ENCODE peak calls at places on chromosome 1, in eight cellular contexts. J, Q, X, N, T, S, W and L are unnamed samples.
A peak's percentile ranks its signal among the peaks of the same experiment; 100 is the strongest.

GRCh38 chr1:235831148-235831547 is 35.6 kb downstream of the LYST start:
- DNase-seq in J (no peak), Q (peak; percentile 37), W (no peak), T (peak; percentile 68), X (no peak), N (no peak), S (no peak), L (no peak)

GRCh38 chr1:54459714-54460113 is 53.5 kb upstream of the SSBP3 start:
- DNase-seq in X (no peak), S (peak; percentile 57), Q (no peak), W (peak; percentile 20), T (no peak), J (no peak), N (peak; percentile 56), L (peak; percentile 53)

GRCh38 chr1:61053281-61053711 is 29.1 kb upstream of the NFIA start:
- DNase-seq in J (no peak), T (no peak), Q (no peak), N (no peak), S (no peak), W (no peak), X (no peak), L (no peak)

GRCh38 chr1:40618108-40618507 is 47.4 kb downstream of the RIMS3 start:
- DNase-seq in N (no peak), Q (no peak), X (no peak), W (no peak), J (no peak), T (no peak), S (no peak), L (no peak)

GRCh38 chr1:156781585-156782186 is 14.4 kb downstream of the PRCC start:
- DNase-seq in W (no peak), T (peak; percentile 52), S (no peak), X (no peak), N (no peak), Q (peak; percentile 42), J (no peak), L (no peak)

GRCh38 chr1:64624859-64625258 is 120.0 kb upstream of the RAVER2 start:
- DNase-seq in S (no peak), X (no peak), Q (no peak), J (no peak), N (peak; percentile 28), W (no peak), T (no peak), L (no peak)

GRCh38 chr1:225845633-225846259 is 35.8 kb downstream of the EPHX1 start:
- DNase-seq in S (peak; percentile 85), T (peak; percentile 90), Q (peak; percentile 23), N (peak; percentile 85), W (peak; percentile 39), J (no peak), X (peak; percentile 86), L (peak; percentile 97)

GRCh38 chr1:117928881-117929339 is 511 bp downstream of the GDAP2 start:
- DNase-seq in W (peak; percentile 45), T (peak; percentile 82), S (peak; percentile 75), N (peak; percentile 64), J (peak; percentile 5), Q (peak; percentile 19), X (peak; percentile 83), L (peak; percentile 60)

GRCh38 chr1:37755290-37755689 is 9.6 kb downstream of the EPHA10 start:
- DNase-seq in Q (peak; percentile 5), N (no peak), X (no peak), W (no peak), J (no peak), T (no peak), S (no peak), L (no peak)

GRCh38 chr1:162357681-162358266 is 18.9 kb downstream of the SPATA46 start:
- DNase-seq in S (peak; percentile 35), N (peak; percentile 60), J (no peak), X (peak; percentile 47), W (no peak), T (peak; percentile 74), Q (no peak), L (peak; percentile 85)

GRCh38 chr1:118960567-118961136 is 27.5 kb downstream of the TBX15 start:
- DNase-seq in N (no peak), T (peak; percentile 96), Q (no peak), W (no peak), J (peak; percentile 80), X (no peak), S (no peak), L (no peak)

GRCh38 chr1:20280906-20281305 is 9.8 kb upstream of the VWA5B1 start:
- DNase-seq in T (no peak), J (no peak), Q (no peak), N (no peak), W (no peak), S (no peak), X (no peak), L (no peak)

GRCh38 chr1:53560572-53561487 is 101.6 kb downstream of the DMRTB1 start:
- DNase-seq in S (peak; percentile 3), W (no peak), Q (no peak), N (peak; percentile 18), J (no peak), X (no peak), T (no peak), L (no peak)

GRCh38 chr1:1421907-1422464 is 910 bp upstream of the ANKRD65 start:
- DNase-seq in Q (no peak), W (no peak), S (no peak), T (no peak), J (no peak), X (no peak), N (peak; percentile 34), L (peak; percentile 69)

GRCh38 chr1:212233321-212233720 is 51.9 kb upstream of the PPP2R5A start:
- DNase-seq in T (no peak), J (no peak), W (no peak), S (no peak), X (no peak), Q (no peak), N (no peak), L (no peak)

GRCh38 chr1:6891781-6892579 is 106.7 kb downstream of the CAMTA1 start:
- DNase-seq in W (no peak), N (no peak), S (no peak), Q (no peak), J (no peak), X (no peak), T (peak; percentile 23), L (no peak)

GRCh38 chr1:228405979-228406265 is 713 bp downstream of the TRIM11 start:
- DNase-seq in X (no peak), S (peak; percentile 29), W (no peak), T (no peak), J (no peak), N (no peak), Q (no peak), L (no peak)

GRCh38 chr1:228405200-228405978 is 1.2 kb downstream of the TRIM11 start:
- DNase-seq in Q (no peak), T (peak; percentile 49), S (no peak), W (no peak), N (no peak), J (no peak), X (no peak), L (no peak)

GRCh38 chr1:228402638-228403025 is 4.0 kb downstream of the TRIM11 start:
- DNase-seq in J (no peak), S (no peak), N (no peak), T (no peak), X (no peak), Q (no peak), W (no peak), L (no peak)

GRCh38 chr1:228403231-228403631 is 3.4 kb downstream of the TRIM11 start:
- DNase-seq in Q (no peak), J (no peak), S (no peak), N (no peak), W (no peak), T (no peak), X (no peak), L (no peak)

DNA sequence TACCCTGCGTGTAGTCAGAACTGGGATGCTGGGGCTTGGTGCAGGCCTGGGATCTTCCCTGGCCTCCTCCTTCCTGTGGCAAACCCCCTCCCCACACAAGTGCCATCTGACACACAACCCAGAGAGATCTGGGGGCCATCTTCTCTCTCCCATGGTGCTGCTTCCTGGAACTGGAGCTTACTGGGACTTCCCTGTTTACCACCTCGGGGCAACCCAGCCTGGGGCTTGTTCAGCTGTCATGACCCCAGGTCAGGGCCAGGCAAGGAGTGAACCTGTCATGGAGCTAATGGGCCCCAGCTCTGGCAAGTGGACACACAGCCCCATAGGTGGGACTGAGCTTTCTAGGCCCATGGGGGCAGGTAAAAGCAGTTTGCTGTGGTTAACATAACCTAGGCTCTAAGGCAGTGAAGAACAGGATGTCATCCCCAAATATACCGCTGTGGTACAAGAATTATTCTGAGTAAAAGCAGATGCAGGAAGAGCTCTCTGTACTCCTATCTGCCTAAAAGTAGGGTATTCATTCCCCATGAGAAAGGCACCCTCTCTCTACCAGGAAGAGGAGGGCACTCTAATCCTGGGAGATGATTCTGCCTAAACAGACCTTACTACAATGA is 2.4 kb downstream of the TRIM11 start:
- DNase-seq in S (no peak), Q (no peak), T (no peak), N (no peak), W (no peak), J (no peak), X (no peak), L (no peak)
- H3K4me3 ChIP-seq in S (peak overlapping the region; percentile 5), Q (no peak overlapping the region), T (peak overlapping the region; percentile 85), N (peak overlapping the region; percentile 100), W (no peak overlapping the region), J (no peak overlapping the region), X (no peak overlapping the region), L (no peak overlapping the region)

GRCh38 chr1:110591956-110592355 is 14.2 kb downstream of the KCNA2 start:
- DNase-seq in S (no peak), Q (no peak), N (no peak), J (no peak), X (no peak), W (no peak), T (no peak), L (no peak)
- H3K27me3 ChIP-seq in S (peaks cover 3% of the 10 kb centered on the region), Q (no peaks in the 10 kb centered on the region), N (peaks cover 5% of the 10 kb centered on the region), J (no peaks in the 10 kb centered on the region), X (no peaks in the 10 kb centered on the region), W (no peaks in the 10 kb centered on the region), T (peaks cover 6% of the 10 kb centered on the region), L (peaks cover 6% of the 10 kb centered on the region)

DNA sequence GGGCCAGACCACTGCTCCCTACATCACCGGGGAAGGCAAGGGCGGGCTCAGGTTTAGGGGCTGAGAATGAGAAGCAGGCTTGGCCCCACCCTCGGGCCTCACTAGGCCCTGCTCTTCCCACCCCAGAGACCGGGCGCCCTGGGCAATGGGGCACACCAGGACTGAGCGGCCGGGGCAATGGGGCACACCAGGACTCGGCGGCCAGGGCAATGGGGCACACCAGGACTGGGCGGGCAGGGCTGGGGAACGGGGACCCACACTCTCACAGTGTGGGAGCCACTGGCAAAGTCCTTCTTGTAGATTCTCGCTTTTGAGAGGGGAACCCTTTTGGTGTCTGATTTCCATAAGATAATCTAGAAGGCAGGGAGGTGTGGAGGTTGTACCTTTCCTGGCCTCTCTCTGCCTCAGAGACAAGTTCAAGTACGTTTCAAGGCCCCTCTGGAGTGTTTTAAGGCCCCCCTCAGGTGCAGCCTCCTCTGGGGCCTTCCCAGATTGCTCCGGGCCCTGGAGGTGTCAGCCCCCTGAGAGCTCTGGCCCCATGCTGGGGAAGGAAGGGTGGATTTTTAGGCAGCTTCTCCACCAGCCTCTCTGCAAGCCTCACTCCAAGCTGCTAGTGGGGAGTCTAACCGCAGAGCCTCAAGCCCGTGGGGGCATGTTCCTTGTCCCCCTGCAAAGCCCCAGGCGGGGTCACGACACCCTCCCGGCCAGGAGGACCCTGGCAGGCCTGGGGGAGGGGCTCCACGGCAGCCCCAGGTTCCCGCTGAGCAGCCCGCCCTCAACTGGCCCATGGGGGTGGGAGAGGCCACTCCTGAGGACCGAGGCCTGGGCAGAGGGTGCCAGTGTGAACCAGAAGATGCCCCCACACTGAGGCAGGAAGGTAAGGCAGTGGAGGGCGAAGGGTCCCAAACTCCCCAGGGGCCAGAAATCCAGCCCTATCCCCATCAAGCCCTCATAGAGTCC is 66.2 kb downstream of the ARHGEF16 start:
- DNase-seq in N (no peak), T (no peak), Q (no peak), W (no peak), S (no peak), J (no peak), X (no peak), L (peak; percentile 69)
- H3K36me3 ChIP-seq in N (no peaks in the 10 kb centered on the region), T (no peaks in the 10 kb centered on the region), Q (no peaks in the 10 kb centered on the region), W (no peaks in the 10 kb centered on the region), S (no peaks in the 10 kb centered on the region), J (peaks cover 46% of the 10 kb centered on the region), X (no peaks in the 10 kb centered on the region), L (no peaks in the 10 kb centered on the region)

GRCh38 chr1:170939476-170939875 is 4.1 kb downstream of the MROH9 start:
- DNase-seq in N (no peak), T (no peak), J (no peak), S (no peak), X (no peak), W (no peak), Q (no peak), L (no peak)
- H3K4me3 ChIP-seq in N (no peak overlapping the region), T (no peak overlapping the region), J (no peak overlapping the region), S (no peak overlapping the region), X (no peak overlapping the region), W (no peak overlapping the region), Q (no peak overlapping the region), L (no peak overlapping the region)